ENCODE peak calls at places on chromosome 11, in seven cellular contexts. I is CMK; B is AG08396; E is CD4-positive, alpha-beta T cell; O is NCI-H345; Y is activated T-cell treated with anti-CD3 and anti-CD28 coated beads, Interleukin-2, amount 50 U/mL, for 48 hours; R is cardiac septum. D is an unnamed sample.

GRCh38 chr11:129861702-129862107 is 33.7 kb downstream of the NFRKB start:
- DNase-seq in I (no peak), B (peak; percentile 92), E (no peak), O (no peak), Y (no peak), R (no peak), D (no peak)

GRCh38 chr11:17992916-17993315 is 19.9 kb downstream of the SERGEF start:
- DNase-seq in I (no peak), B (no peak), E (no peak), O (no peak), Y (no peak), R (no peak), D (no peak)

GRCh38 chr11:64206457-64207246 is at the start of gene FERMT3:
- DNase-seq in I (peak; percentile 88), B (no peak), E (peak; percentile 31), O (no peak), Y (peak; percentile 86), R (peak; percentile 89), D (no peak)

GRCh38 chr11:65576867-65577755 is 1.3 kb downstream of the EHBP1L1 start:
- DNase-seq in I (no peak), B (peak; percentile 89), E (no peak), O (no peak), Y (peak; percentile 70), R (peak; percentile 92), D (no peak)

GRCh38 chr11:8006349-8006977 is 19.3 kb downstream of the EIF3F start:
- DNase-seq in I (peak; percentile 25), B (peak; percentile 77), E (peak; percentile 28), O (peak; percentile 69), Y (peak; percentile 53), R (no peak), D (no peak)

GRCh38 chr11:128667873-128668272 is 26.0 kb upstream of the FLI1 start:
- DNase-seq in I (no peak), B (no peak), E (no peak), O (no peak), Y (no peak), R (no peak), D (no peak)

GRCh38 chr11:59224419-59224928 is 11.7 kb upstream of the MPEG1 start:
- DNase-seq in I (no peak), B (peak; percentile 20), E (no peak), O (no peak), Y (no peak), R (no peak), D (no peak)

GRCh38 chr11:2261436-2262230 is 8.8 kb downstream of the ASCL2 start:
- DNase-seq in I (no peak), B (no peak), E (no peak), O (no peak), Y (no peak), R (peak; percentile 55), D (no peak)

GRCh38 chr11:128911239-128911638 is 20.1 kb downstream of the KCNJ5 start:
- DNase-seq in I (no peak), B (no peak), E (no peak), O (no peak), Y (no peak), R (no peak), D (no peak)

GRCh38 chr11:35791088-35791958 is 128.7 kb downstream of the TRIM44 start:
- DNase-seq in I (no peak), B (no peak), E (no peak), O (peak; percentile 90), Y (no peak), R (no peak), D (peak; percentile 67)

GRCh38 chr11:29962243-29962642 is 54.6 kb downstream of the KCNA4 start:
- DNase-seq in I (no peak), B (no peak), E (no peak), O (no peak), Y (no peak), R (no peak), D (no peak)

GRCh38 chr11:78659326-78660319 is 85.0 kb upstream of the NARS2 start:
- DNase-seq in I (no peak), B (no peak), E (no peak), O (peak; percentile 53), Y (no peak), R (peak; percentile 41), D (no peak)

GRCh38 chr11:62008177-62008576 is 40.7 kb upstream of the FTH1 start:
- DNase-seq in I (no peak), B (no peak), E (no peak), O (no peak), Y (no peak), R (no peak), D (no peak)

GRCh38 chr11:86486261-86487030 is 111.8 kb downstream of the CCDC81 start:
- DNase-seq in I (no peak), B (no peak), E (no peak), O (no peak), Y (no peak), R (no peak), D (peak; percentile 2)

GRCh38 chr11:19259487-19260345 is 19.0 kb upstream of the E2F8 start:
- DNase-seq in I (no peak), B (peak; percentile 61), E (peak; percentile 40), O (peak; percentile 63), Y (peak; percentile 80), R (no peak), D (peak; percentile 4)

GRCh38 chr11:87038235-87038960 is 664 bp downstream of the TMEM135 start:
- DNase-seq in I (no peak), B (peak; percentile 37), E (no peak), O (peak; percentile 11), Y (no peak), R (no peak), D (no peak)

GRCh38 chr11:92413757-92414513 is 189.3 kb downstream of the FAT3 start:
- DNase-seq in I (no peak), B (no peak), E (no peak), O (no peak), Y (no peak), R (no peak), D (no peak)

GRCh38 chr11:33544593-33545373 is 155.8 kb downstream of the C11orf91 start:
- DNase-seq in I (no peak), B (no peak), E (no peak), O (no peak), Y (no peak), R (no peak), D (no peak)

GRCh38 chr11:118996926-118997626 is 862 bp upstream of the CENATAC start:
- DNase-seq in I (peak; percentile 61), B (peak; percentile 64), E (no peak), O (no peak), Y (peak; percentile 61), R (no peak), D (no peak)

GRCh38 chr11:31328698-31329097 is 40.8 kb downstream of the DCDC1 start:
- DNase-seq in I (no peak), B (no peak), E (no peak), O (no peak), Y (no peak), R (no peak), D (no peak)

GRCh38 chr11:103326070-103326794 is 217.0 kb downstream of the DYNC2H1 start:
- DNase-seq in I (peak; percentile 92), B (peak; percentile 60), E (no peak), O (peak; percentile 36), Y (peak; percentile 23), R (no peak), D (peak; percentile 28)

GRCh38 chr11:31873115-31873514 is 62.0 kb upstream of the PAX6 start:
- DNase-seq in I (no peak), B (no peak), E (no peak), O (no peak), Y (no peak), R (no peak), D (no peak)

GRCh38 chr11:19827399-19828135 is 114.9 kb downstream of the NAV2 start:
- DNase-seq in I (no peak), B (no peak), E (no peak), O (peak; percentile 47), Y (no peak), R (no peak), D (no peak)

GRCh38 chr11:133950874-133951483 is 5.8 kb downstream of the IGSF9B start:
- DNase-seq in I (no peak), B (no peak), E (no peak), O (no peak), Y (no peak), R (peak; percentile 90), D (no peak)

GRCh38 chr11:111836766-111837165 is 34.6 kb downstream of the ALG9 start:
- DNase-seq in I (no peak), B (no peak), E (no peak), O (no peak), Y (no peak), R (no peak), D (no peak)

GRCh38 chr11:12485328-12485727 is 108.0 kb downstream of the PARVA start:
- DNase-seq in I (no peak), B (no peak), E (no peak), O (no peak), Y (no peak), R (no peak), D (no peak)

GRCh38 chr11:33542921-33543320 is 157.7 kb downstream of the C11orf91 start:
- DNase-seq in I (no peak), B (peak; percentile 73), E (peak; percentile 6), O (peak; percentile 35), Y (peak; percentile 56), R (no peak), D (no peak)

GRCh38 chr11:33655842-33656600 is 44.6 kb downstream of the C11orf91 start:
- DNase-seq in I (no peak), B (no peak), E (no peak), O (no peak), Y (no peak), R (no peak), D (no peak)

GRCh38 chr11:202490-202889 is 4.7 kb downstream of the BET1L start:
- DNase-seq in I (no peak), B (no peak), E (no peak), O (no peak), Y (no peak), R (no peak), D (no peak)

GRCh38 chr11:12287374-12288211 is 89.8 kb upstream of the PARVA start:
- DNase-seq in I (no peak), B (peak; percentile 83), E (no peak), O (no peak), Y (peak; percentile 25), R (peak; percentile 76), D (peak; percentile 42)

GRCh38 chr11:86132667-86133310 is 63.9 kb upstream of the PICALM start:
- DNase-seq in I (no peak), B (no peak), E (no peak), O (no peak), Y (no peak), R (no peak), D (no peak)

GRCh38 chr11:2862950-2863618 is 22.5 kb downstream of the CDKN1C start:
- DNase-seq in I (no peak), B (no peak), E (no peak), O (no peak), Y (no peak), R (no peak), D (no peak)

D was measured in SHP77 treated with DMSO at 0.1 percent for 48 hours.